ENCODE peak calls at places on chromosomes 13 and 19, in seven cellular contexts. H is stimulated activated CD4-positive, alpha-beta T cell treated with anti-CD3 and anti-CD28 coated beads, TNF-alpha, amount 100 ng/mL, for 24 hours; P is A549; W is cardiac muscle cell; Q is AG09319; S is AG09309; X is T-helper 1 cell. I is an unnamed sample.
A peak's percentile ranks its signal among the peaks of the same experiment; 100 is the strongest.

GRCh38 chr19:22532388-22533310 is 101.5 kb upstream of the ZNF492 start:
- DNase-seq in H (no peak), P (no peak), W (peak; percentile 24), Q (no peak), S (no peak), X (no peak), I (no peak)

GRCh38 chr13:34357435-34358232 is 539.7 kb downstream of the RFC3 start:
- DNase-seq in H (no peak), P (no peak), W (peak; percentile 63), Q (no peak), S (peak; percentile 47), X (no peak), I (no peak)

GRCh38 chr13:74202129-74202528 is 67.9 kb upstream of the KLF12 start:
- DNase-seq in H (no peak), P (no peak), W (peak; percentile 39), Q (no peak), S (no peak), X (no peak), I (no peak)

GRCh38 chr13:113041293-113041690 is 64.3 kb upstream of the F7 start:
- DNase-seq in H (no peak), P (no peak), W (no peak), Q (no peak), S (no peak), X (no peak), I (no peak)

GRCh38 chr19:1799695-1800342 is 12.3 kb downstream of the ATP8B3 start:
- DNase-seq in H (no peak), P (no peak), W (no peak), Q (no peak), S (no peak), X (no peak), I (no peak)

GRCh38 chr13:42035905-42036521 is 12.4 kb upstream of the DGKH start:
- DNase-seq in H (no peak), P (no peak), W (no peak), Q (no peak), S (no peak), X (no peak), I (no peak)

GRCh38 chr19:52735734-52736133 is 890 bp upstream of the ZNF611 start:
- DNase-seq in H (no peak), P (no peak), W (peak; percentile 50), Q (no peak), S (no peak), X (no peak), I (no peak)

GRCh38 chr19:13959962-13960862 is 7.9 kb downstream of the DCAF15 start:
- DNase-seq in H (no peak), P (peak; percentile 49), W (no peak), Q (no peak), S (no peak), X (no peak), I (peak; percentile 22)

GRCh38 chr13:106533940-106534843 is 1.3 kb downstream of the EFNB2 start:
- DNase-seq in H (no peak), P (no peak), W (peak; percentile 74), Q (no peak), S (no peak), X (peak; percentile 10), I (no peak)

GRCh38 chr13:113112893-113113845 is 7.6 kb downstream of the F7 start:
- DNase-seq in H (no peak), P (no peak), W (no peak), Q (no peak), S (no peak), X (no peak), I (no peak)

GRCh38 chr13:82206241-82206640 is 1676.0 kb downstream of the SLITRK1 start:
- DNase-seq in H (no peak), P (no peak), W (no peak), Q (no peak), S (no peak), X (no peak), I (no peak)

GRCh38 chr19:18972301-18972831 is 31.3 kb upstream of the HOMER3 start:
- DNase-seq in H (no peak), P (no peak), W (peak; percentile 77), Q (peak; percentile 39), S (no peak), X (no peak), I (no peak)

GRCh38 chr13:51849145-51850101 is 4.4 kb upstream of the TMEM272 start:
- DNase-seq in H (peak; percentile 38), P (peak; percentile 31), W (peak; percentile 25), Q (no peak), S (no peak), X (no peak), I (no peak)

GRCh38 chr19:16359074-16359473 is 34.4 kb downstream of the KLF2 start:
- DNase-seq in H (no peak), P (no peak), W (no peak), Q (no peak), S (no peak), X (no peak), I (no peak)

GRCh38 chr13:82867284-82867683 is 1015.0 kb downstream of the SLITRK1 start:
- DNase-seq in H (no peak), P (no peak), W (no peak), Q (no peak), S (no peak), X (no peak), I (no peak)

GRCh38 chr19:20245309-20245708 is 78.3 kb downstream of the ZNF486 start:
- DNase-seq in H (no peak), P (no peak), W (no peak), Q (no peak), S (no peak), X (no peak), I (no peak)

GRCh38 chr19:48588670-48589399 is 17.7 kb upstream of the SPACA4 start:
- DNase-seq in H (peak; percentile 86), P (peak; percentile 90), W (peak; percentile 88), Q (peak; percentile 47), S (no peak), X (peak; percentile 80), I (peak; percentile 88)

GRCh38 chr19:52896431-52897148 is 845 bp downstream of the ZNF320 start:
- DNase-seq in H (no peak), P (no peak), W (peak; percentile 21), Q (no peak), S (no peak), X (no peak), I (no peak)

GRCh38 chr19:45200614-45201013 is 22.0 kb downstream of the BLOC1S3 start:
- DNase-seq in H (no peak), P (no peak), W (peak; percentile 80), Q (peak; percentile 31), S (no peak), X (no peak), I (no peak)

GRCh38 chr13:41465215-41465907 is 8.0 kb downstream of the RGCC start:
- DNase-seq in H (peak; percentile 87), P (no peak), W (peak; percentile 70), Q (no peak), S (peak; percentile 37), X (peak; percentile 78), I (peak; percentile 87)

GRCh38 chr13:94967183-94968039 is 255.1 kb upstream of the SOX21 start:
- DNase-seq in H (peak; percentile 34), P (peak; percentile 21), W (peak; percentile 9), Q (no peak), S (no peak), X (no peak), I (no peak)

GRCh38 chr13:40598599-40598998 is 67.8 kb downstream of the FOXO1 start:
- DNase-seq in H (no peak), P (no peak), W (no peak), Q (no peak), S (no peak), X (no peak), I (no peak)

GRCh38 chr19:49515767-49516166 is 3.3 kb downstream of the FCGRT start:
- DNase-seq in H (no peak), P (no peak), W (peak; percentile 73), Q (no peak), S (no peak), X (no peak), I (no peak)

GRCh38 chr19:34480971-34481821 is at the start of gene WTIP:
- DNase-seq in H (no peak), P (peak; percentile 82), W (peak; percentile 95), Q (peak; percentile 80), S (peak; percentile 66), X (no peak), I (no peak)

GRCh38 chr19:1566392-1567115 is 1.6 kb downstream of the MEX3D start:
- DNase-seq in H (no peak), P (peak; percentile 50), W (peak; percentile 86), Q (peak; percentile 58), S (peak; percentile 44), X (no peak), I (no peak)

GRCh38 chr13:87677043-87677333 is 5.8 kb downstream of the SLITRK5 start:
- DNase-seq in H (no peak), P (no peak), W (no peak), Q (no peak), S (no peak), X (no peak), I (no peak)

GRCh38 chr13:51758691-51759090 is 45.3 kb downstream of the DHRS12 start:
- DNase-seq in H (no peak), P (no peak), W (no peak), Q (no peak), S (no peak), X (no peak), I (no peak)

GRCh38 chr13:110323172-110323851 is 16.2 kb downstream of the COL4A2 start:
- DNase-seq in H (no peak), P (no peak), W (no peak), Q (no peak), S (no peak), X (no peak), I (no peak)

GRCh38 chr19:38649305-38650179 is 2.1 kb downstream of the ACTN4 start:
- DNase-seq in H (no peak), P (peak; percentile 89), W (no peak), Q (no peak), S (no peak), X (no peak), I (no peak)

GRCh38 chr13:110372676-110373075 is 65.6 kb downstream of the COL4A2 start:
- DNase-seq in H (no peak), P (no peak), W (no peak), Q (no peak), S (no peak), X (no peak), I (no peak)

GRCh38 chr13:26679411-26679810 is 81.2 kb downstream of the GPR12 start:
- DNase-seq in H (no peak), P (no peak), W (peak; percentile 36), Q (no peak), S (no peak), X (no peak), I (no peak)

GRCh38 chr13:37540228-37540627 is 58.3 kb downstream of the POSTN start:
- DNase-seq in H (no peak), P (no peak), W (peak; percentile 41), Q (peak; percentile 48), S (peak; percentile 76), X (no peak), I (no peak)